ENCODE peak calls at places on chromosome 4, in five cellular contexts. V is thoracic aorta, W is sigmoid colon, B is brain microvascular endothelial cell, I is upper lobe of left lung. N is an unnamed sample.
A peak's percentile ranks its signal among the peaks of the same experiment; 100 is the strongest.

GRCh38 chr4:103934178-103934789 is 214.5 kb upstream of the TACR3 start:
- DNase-seq in V (no peak), W (no peak), B (peak; percentile 16), I (no peak), N (peak; percentile 9)

GRCh38 chr4:113497154-113497553 is 264.4 kb downstream of the CAMK2D start:
- DNase-seq in V (no peak), W (no peak), B (no peak), I (no peak), N (no peak)

GRCh38 chr4:61786226-61786625 is 586.1 kb downstream of the ADGRL3 start:
- DNase-seq in V (no peak), W (no peak), B (no peak), I (no peak), N (no peak)

GRCh38 chr4:181909368-181909767 is 333.8 kb upstream of the TENM3 start:
- DNase-seq in V (no peak), W (no peak), B (peak; percentile 91), I (no peak), N (peak; percentile 14)

GRCh38 chr4:54781771-54782170 is 124.0 kb downstream of the KIT start:
- DNase-seq in V (peak; percentile 27), W (no peak), B (no peak), I (no peak), N (no peak)

GRCh38 chr4:153488006-153488718 is 22.0 kb downstream of the TMEM131L start:
- DNase-seq in V (no peak), W (no peak), B (peak; percentile 28), I (peak; percentile 67), N (no peak)

GRCh38 chr4:39814403-39815185 is 116.7 kb downstream of the UBE2K start:
- DNase-seq in V (no peak), W (no peak), B (peak; percentile 5), I (no peak), N (peak; percentile 30)

GRCh38 chr4:183241771-183242170 is 78.3 kb downstream of the CLDN22 start:
- DNase-seq in V (no peak), W (no peak), B (peak; percentile 18), I (no peak), N (no peak)

GRCh38 chr4:143338313-143338712 is 1.6 kb downstream of the GAB1 start:
- DNase-seq in V (no peak), W (no peak), B (no peak), I (no peak), N (no peak)

GRCh38 chr4:143335979-143336827 is 473 bp upstream of the GAB1 start:
- DNase-seq in V (peak; percentile 77), W (peak; percentile 96), B (peak; percentile 82), I (peak; percentile 96), N (peak; percentile 72)

GRCh38 chr4:143339497-143339896 is 2.8 kb downstream of the GAB1 start:
- DNase-seq in V (no peak), W (no peak), B (no peak), I (no peak), N (no peak)

GRCh38 chr4:143336828-143337599 is at the start of gene GAB1:
- DNase-seq in V (peak; percentile 46), W (peak; percentile 89), B (peak; percentile 35), I (peak; percentile 93), N (peak; percentile 44)

DNA sequence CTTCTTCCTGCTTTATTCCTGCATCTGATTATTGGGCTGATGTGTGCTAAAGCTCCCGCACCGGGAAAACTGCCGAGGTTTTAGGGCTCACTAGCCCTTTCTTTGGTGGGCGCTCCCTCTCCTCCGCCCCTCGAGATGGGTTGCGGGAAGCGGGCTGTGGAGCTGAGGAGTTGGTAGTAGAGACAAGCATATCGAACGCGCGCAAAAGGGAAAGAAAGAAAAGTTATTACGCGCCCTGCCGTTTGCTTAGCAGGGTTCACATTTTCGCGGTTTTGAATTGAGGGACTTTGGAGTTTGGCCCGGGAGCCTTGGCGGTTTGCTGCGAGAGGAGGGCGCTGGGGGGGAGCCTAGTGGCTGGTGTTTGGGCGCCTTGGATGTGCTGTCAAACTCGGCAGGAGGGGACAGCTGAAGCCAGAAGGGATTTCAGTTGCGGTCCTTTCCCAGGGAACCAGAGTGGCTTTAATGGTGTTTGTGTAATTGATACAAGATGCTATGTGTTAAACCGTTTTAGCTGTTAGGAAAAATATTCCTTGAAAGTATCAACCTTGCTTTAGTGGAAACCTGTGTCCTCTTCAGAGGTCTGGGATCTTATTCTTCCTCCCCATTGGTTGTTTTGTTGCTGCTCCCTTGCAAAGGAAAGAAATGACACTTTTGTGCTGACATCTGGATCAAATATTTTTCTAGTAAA is 1.1 kb downstream of the GAB1 start:
- DNase-seq in V (no peak), W (peak; percentile 71), B (peak; percentile 37), I (peak; percentile 30), N (no peak)
- TF ChIP-seq CTCF in V (no peak), W (no peak), B (no peak), I (no peak), N (no peak)

GRCh38 chr4:41381384-41381783 is 124.7 kb downstream of the UCHL1 start:
- DNase-seq in V (no peak), W (no peak), B (no peak), I (no peak), N (no peak)
- H3K27ac ChIP-seq in V (no peak overlapping the region), W (no peak overlapping the region), B (no peak overlapping the region), I (no peak overlapping the region), N (no peak overlapping the region)

GRCh38 chr4:3045500-3045850 is 28.9 kb downstream of the HTT-AS start:
- DNase-seq in V (no peak), W (peak; percentile 87), B (peak; percentile 93), I (no peak), N (no peak)
- TF ChIP-seq CTCF in V (no peak), W (no peak), B (no peak), I (no peak), N (no peak)

DNA sequence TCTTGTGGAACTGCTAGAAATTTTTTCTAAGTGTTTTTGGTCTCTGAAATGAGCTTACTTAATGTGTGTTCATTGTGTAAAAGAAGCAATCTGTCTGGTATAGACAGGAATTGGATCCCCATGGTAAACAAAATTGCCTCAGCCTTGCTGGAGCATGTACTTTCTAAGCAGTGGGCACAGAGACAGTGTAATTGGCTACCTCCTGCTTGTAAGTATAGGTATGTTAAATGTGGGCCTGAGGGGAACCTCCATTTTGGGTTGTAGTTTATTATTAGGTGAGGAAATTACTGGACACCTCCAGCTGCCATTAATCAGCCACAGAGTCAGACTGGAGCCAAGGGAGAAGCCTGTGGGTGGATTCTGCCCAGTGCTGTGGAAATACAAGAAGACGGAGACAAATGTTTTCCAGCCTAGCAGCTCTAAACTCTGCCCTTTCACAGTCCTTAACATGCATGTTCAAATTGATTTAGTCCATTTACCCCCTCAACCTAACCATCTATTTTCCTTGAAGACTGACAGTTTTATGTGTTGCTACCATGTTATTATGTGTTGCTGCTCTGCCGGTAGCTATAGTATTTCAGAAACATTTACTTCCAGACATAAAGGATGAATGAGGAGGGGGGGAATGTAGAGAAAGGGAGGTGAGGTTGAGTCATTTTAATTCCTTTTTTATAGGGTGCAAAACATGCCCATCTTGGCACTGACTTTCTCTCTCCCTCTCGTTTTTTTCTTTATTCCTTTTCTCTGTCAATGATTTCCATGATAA is 473.1 kb downstream of the SPRY1 start:
- DNase-seq in V (no peak), W (peak; percentile 69), B (no peak), I (no peak), N (no peak)
- H3K27ac ChIP-seq in V (no peak overlapping the region), W (no peak overlapping the region), B (no peak overlapping the region), I (no peak overlapping the region), N (no peak overlapping the region)

DNA sequence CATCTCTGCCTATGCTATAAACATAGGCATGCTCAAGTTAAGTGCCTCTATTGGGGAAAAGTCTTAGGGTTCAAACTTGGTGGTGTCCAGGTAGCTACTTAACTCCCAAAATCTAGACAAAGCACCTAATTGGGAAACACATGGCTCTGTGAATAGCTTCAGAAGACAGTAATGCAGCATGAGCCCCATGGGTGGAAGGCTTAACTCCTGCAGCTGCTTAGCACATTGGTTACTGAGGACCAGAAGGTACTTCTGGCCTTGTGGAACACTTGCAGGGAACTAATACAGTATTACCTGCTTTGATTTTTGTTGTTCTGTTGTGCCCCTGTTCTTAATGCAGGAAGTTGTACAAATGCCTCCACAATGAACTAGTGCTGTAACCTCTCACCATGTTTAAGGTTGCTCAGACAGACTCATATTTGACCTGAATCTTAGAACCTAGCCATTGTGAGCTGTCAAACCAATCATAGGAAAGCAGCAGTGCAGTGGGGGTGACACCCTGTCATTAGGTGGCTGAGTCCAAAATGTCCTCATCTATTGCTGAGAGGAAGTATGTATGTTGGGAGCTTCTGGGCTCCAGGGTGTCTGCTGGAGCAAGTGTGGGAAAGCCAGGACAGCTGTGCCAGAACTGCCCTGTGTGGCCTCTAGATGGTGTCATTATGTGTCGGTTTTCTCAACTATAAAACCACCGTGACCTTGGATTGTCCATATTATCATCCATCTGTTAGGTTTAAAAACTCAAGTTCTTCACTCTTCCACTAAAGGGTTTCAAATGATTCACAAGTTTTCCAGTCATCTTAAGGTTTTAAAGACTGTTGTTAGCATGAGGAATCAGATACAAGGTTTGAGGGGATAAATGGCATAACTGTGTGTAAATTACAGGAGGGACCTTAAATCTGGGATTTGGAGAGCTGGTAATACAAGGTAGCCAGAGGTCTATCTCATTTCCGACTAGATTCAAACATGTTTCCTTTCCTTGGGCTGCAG is 69.9 kb upstream of the WDR1 start:
- DNase-seq in V (no peak), W (no peak), B (no peak), I (no peak), N (no peak)
- TF ChIP-seq CTCF in V (no peak), W (no peak), B (peak; percentile 14), I (no peak), N (no peak)

N was measured in RWPE1.